ENCODE peak calls at places on chromosomes 7 and 10, in four cellular contexts. One of them, this sample, is unnamed.

GRCh38 chr10:47019546-47019945 is 108.3 kb downstream of the PTPN20 start:
- DNase-seq in CD8-positive, alpha-beta T cell: no peak
- DNase-seq in OCI-LY7: no peak
- DNase-seq in AG10803: no peak
- DNase-seq in this sample: no peak

GRCh38 chr10:116961305-116962251 is 43.4 kb downstream of the SHTN1 start:
- DNase-seq in CD8-positive, alpha-beta T cell: no peak
- DNase-seq in OCI-LY7: no peak
- DNase-seq in AG10803: no peak
- DNase-seq in this sample: no peak

GRCh38 chr10:90167174-90168064 is 466.0 kb downstream of the KIF20B start:
- DNase-seq in CD8-positive, alpha-beta T cell: no peak
- DNase-seq in OCI-LY7: no peak
- DNase-seq in AG10803: no peak
- DNase-seq in this sample: peak; percentile 45

GRCh38 chr10:71848325-71849277 is 2.5 kb downstream of the PSAP start:
- DNase-seq in CD8-positive, alpha-beta T cell: no peak
- DNase-seq in OCI-LY7: no peak
- DNase-seq in AG10803: no peak
- DNase-seq in this sample: peak; percentile 49

GRCh38 chr7:15326044-15326644 is 235.7 kb downstream of the AGMO start:
- DNase-seq in CD8-positive, alpha-beta T cell: no peak
- DNase-seq in OCI-LY7: peak; percentile 1
- DNase-seq in AG10803: peak; percentile 30
- DNase-seq in this sample: peak; percentile 50

GRCh38 chr10:96984512-96985225 is 152.6 kb downstream of the LCOR start:
- DNase-seq in CD8-positive, alpha-beta T cell: no peak
- DNase-seq in OCI-LY7: no peak
- DNase-seq in AG10803: no peak
- DNase-seq in this sample: peak; percentile 50

GRCh38 chr7:107580716-107581383 is 804 bp downstream of the BCAP29 start:
- DNase-seq in CD8-positive, alpha-beta T cell: no peak
- DNase-seq in OCI-LY7: no peak
- DNase-seq in AG10803: no peak
- DNase-seq in this sample: no peak

GRCh38 chr10:114408968-114409444 is 4.7 kb upstream of the AFAP1L2 start:
- DNase-seq in CD8-positive, alpha-beta T cell: no peak
- DNase-seq in OCI-LY7: no peak
- DNase-seq in AG10803: no peak
- DNase-seq in this sample: no peak

GRCh38 chr10:96124230-96125141 is 5.6 kb upstream of the ZNF518A start:
- DNase-seq in CD8-positive, alpha-beta T cell: no peak
- DNase-seq in OCI-LY7: peak; percentile 64
- DNase-seq in AG10803: peak; percentile 33
- DNase-seq in this sample: peak; percentile 31

GRCh38 chr7:107387077-107387476 is 82.8 kb upstream of the GPR22 start:
- DNase-seq in CD8-positive, alpha-beta T cell: no peak
- DNase-seq in OCI-LY7: no peak
- DNase-seq in AG10803: peak; percentile 16
- DNase-seq in this sample: peak; percentile 50

GRCh38 chr10:5697342-5697741 is 12.7 kb downstream of the TASOR2 start:
- DNase-seq in CD8-positive, alpha-beta T cell: no peak
- DNase-seq in OCI-LY7: no peak
- DNase-seq in AG10803: no peak
- DNase-seq in this sample: no peak

GRCh38 chr7:124856299-124856888 is 73.2 kb downstream of the POT1 start:
- DNase-seq in CD8-positive, alpha-beta T cell: no peak
- DNase-seq in OCI-LY7: peak; percentile 37
- DNase-seq in AG10803: peak; percentile 43
- DNase-seq in this sample: peak; percentile 59

GRCh38 chr7:96224682-96225081 is 97.2 kb downstream of the SLC25A13 start:
- DNase-seq in CD8-positive, alpha-beta T cell: no peak
- DNase-seq in OCI-LY7: no peak
- DNase-seq in AG10803: no peak
- DNase-seq in this sample: no peak

DNA sequence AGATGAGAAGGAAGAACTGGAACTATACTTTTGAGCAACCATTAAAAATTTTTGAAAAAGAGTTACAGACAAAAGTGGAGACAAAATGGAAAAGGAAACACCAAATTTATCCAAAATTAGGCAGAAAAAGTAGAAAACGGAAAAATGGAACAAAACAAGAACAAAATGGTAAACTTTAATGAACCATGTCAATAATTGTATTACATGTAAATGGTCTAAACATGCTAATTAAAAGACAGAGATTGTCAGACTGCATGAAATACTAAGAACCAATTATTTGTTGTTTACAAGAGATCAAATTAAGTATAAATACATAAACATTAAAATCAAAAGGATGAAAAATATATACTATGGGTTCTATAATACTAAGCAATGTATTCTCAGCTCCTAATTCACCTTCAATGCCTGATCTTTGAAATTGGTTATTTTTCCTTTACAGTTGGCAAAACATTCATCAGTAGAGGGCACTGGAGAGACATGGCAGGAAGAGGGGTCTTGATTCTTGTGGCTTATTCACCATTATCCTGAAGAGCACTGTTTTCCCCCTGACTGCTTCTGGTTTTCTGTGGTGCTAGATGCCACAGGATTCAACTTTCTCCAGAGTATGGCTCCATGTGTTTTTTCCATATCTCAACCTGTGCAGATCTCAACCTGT is 124.9 kb downstream of the ELFN1 start:
- DNase-seq in CD8-positive, alpha-beta T cell: no peak
- DNase-seq in OCI-LY7: peak; percentile 18
- DNase-seq in AG10803: no peak
- DNase-seq in this sample: no peak
- TF ChIP-seq CTCF in CD8-positive, alpha-beta T cell: no peak
- TF ChIP-seq CTCF in OCI-LY7: peak; percentile 69
- TF ChIP-seq CTCF in AG10803: no peak
- TF ChIP-seq CTCF in this sample: peak; percentile 24

GRCh38 chr10:79147306-79147705 is 78.5 kb downstream of the ZMIZ1 start:
- DNase-seq in CD8-positive, alpha-beta T cell: no peak
- DNase-seq in OCI-LY7: no peak
- DNase-seq in AG10803: no peak
- DNase-seq in this sample: no peak

GRCh38 chr10:79147796-79148451 is 79.2 kb downstream of the ZMIZ1 start:
- DNase-seq in CD8-positive, alpha-beta T cell: no peak
- DNase-seq in OCI-LY7: peak; percentile 19
- DNase-seq in AG10803: no peak
- DNase-seq in this sample: no peak

GRCh38 chr10:79145174-79145483 is 76.4 kb downstream of the ZMIZ1 start:
- DNase-seq in CD8-positive, alpha-beta T cell: no peak
- DNase-seq in OCI-LY7: no peak
- DNase-seq in AG10803: no peak
- DNase-seq in this sample: no peak

GRCh38 chr10:79145517-79146470 is 77.0 kb downstream of the ZMIZ1 start:
- DNase-seq in CD8-positive, alpha-beta T cell: no peak
- DNase-seq in OCI-LY7: no peak
- DNase-seq in AG10803: peak; percentile 56
- DNase-seq in this sample: no peak

GRCh38 chr10:79146611-79147130 is 77.9 kb downstream of the ZMIZ1 start:
- DNase-seq in CD8-positive, alpha-beta T cell: no peak
- DNase-seq in OCI-LY7: no peak
- DNase-seq in AG10803: peak; percentile 80
- DNase-seq in this sample: no peak
- TF ChIP-seq CTCF in CD8-positive, alpha-beta T cell: no peak
- TF ChIP-seq CTCF in OCI-LY7: no peak
- TF ChIP-seq CTCF in AG10803: peak; percentile 22
- TF ChIP-seq CTCF in this sample: no peak

GRCh38 chr7:36224916-36225858 is 72.1 kb downstream of the EEPD1 start:
- DNase-seq in CD8-positive, alpha-beta T cell: no peak
- DNase-seq in OCI-LY7: no peak
- DNase-seq in AG10803: peak; percentile 22
- DNase-seq in this sample: no peak

GRCh38 chr7:36226151-36226550 is 73.1 kb downstream of the EEPD1 start:
- DNase-seq in CD8-positive, alpha-beta T cell: no peak
- DNase-seq in OCI-LY7: no peak
- DNase-seq in AG10803: no peak
- DNase-seq in this sample: no peak

GRCh38 chr7:36228039-36228438 is 75.0 kb downstream of the EEPD1 start:
- DNase-seq in CD8-positive, alpha-beta T cell: no peak
- DNase-seq in OCI-LY7: no peak
- DNase-seq in AG10803: peak; percentile 35
- DNase-seq in this sample: no peak

GRCh38 chr7:36231406-36231805 is 78.4 kb downstream of the EEPD1 start:
- DNase-seq in CD8-positive, alpha-beta T cell: no peak
- DNase-seq in OCI-LY7: no peak
- DNase-seq in AG10803: no peak
- DNase-seq in this sample: no peak

DNA sequence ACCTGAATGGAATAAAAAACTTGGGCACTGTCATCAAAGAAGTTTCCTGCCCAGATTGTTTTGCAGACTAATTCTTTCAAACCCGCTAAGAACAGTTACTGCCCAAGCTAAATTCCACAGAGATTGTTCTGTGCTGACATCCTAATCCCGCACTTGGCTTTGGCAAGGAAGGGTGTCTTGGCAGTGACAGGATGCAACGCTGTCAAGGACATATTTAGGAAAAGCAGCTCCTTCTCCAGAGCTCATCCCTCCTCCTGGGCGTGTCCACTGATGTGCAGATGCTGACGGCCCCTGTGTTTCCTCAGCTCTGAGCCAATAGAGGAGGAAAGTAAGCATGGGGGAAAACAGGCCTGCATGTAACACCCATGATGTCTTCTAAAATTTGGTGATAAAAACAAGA is 74.2 kb downstream of the EEPD1 start:
- DNase-seq in CD8-positive, alpha-beta T cell: no peak
- DNase-seq in OCI-LY7: no peak
- DNase-seq in AG10803: peak; percentile 98
- DNase-seq in this sample: peak; percentile 22
- TF ChIP-seq CTCF in CD8-positive, alpha-beta T cell: no peak
- TF ChIP-seq CTCF in OCI-LY7: no peak
- TF ChIP-seq CTCF in AG10803: no peak
- TF ChIP-seq CTCF in this sample: no peak

DNA sequence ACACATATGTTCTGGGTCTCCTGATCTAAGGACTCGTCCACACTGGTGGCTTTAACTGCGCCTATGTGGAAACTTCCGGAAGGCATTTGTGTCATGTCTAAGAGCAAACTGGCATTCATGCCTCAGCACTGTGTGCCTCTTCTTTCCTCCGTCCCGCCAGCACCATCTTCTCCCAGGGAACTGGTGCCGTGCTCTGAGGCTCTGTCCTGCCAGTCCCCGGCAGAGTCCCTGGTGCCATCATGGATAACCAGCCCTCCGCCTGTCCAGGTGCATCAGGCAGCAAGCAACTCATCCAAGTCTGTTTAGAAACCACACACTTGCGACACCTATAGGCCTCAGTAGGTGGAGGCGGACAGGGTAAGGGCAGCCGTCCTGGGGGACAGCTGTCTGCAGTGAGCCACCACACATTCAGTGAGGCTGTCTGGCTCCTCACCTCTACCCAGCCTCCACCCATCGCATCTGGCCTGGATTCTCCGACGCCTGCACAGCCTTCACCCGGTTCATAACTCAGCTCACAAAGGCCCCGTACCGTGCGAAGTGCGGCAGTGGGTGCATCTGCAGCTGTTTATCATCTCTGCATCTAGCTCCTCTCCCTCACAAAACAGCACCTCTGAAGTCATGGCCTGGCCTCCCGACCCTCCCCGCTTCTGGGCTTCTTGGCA is 162.7 kb downstream of the DIP2C start:
- DNase-seq in CD8-positive, alpha-beta T cell: no peak
- DNase-seq in OCI-LY7: peak; percentile 87
- DNase-seq in AG10803: no peak
- DNase-seq in this sample: no peak
- TF ChIP-seq CTCF in CD8-positive, alpha-beta T cell: no peak
- TF ChIP-seq CTCF in OCI-LY7: peak; percentile 88
- TF ChIP-seq CTCF in AG10803: no peak
- TF ChIP-seq CTCF in this sample: peak; percentile 5

GRCh38 chr7:99459087-99459486 is 6.9 kb downstream of the ATP5MF start:
- DNase-seq in CD8-positive, alpha-beta T cell: no peak
- DNase-seq in OCI-LY7: peak; percentile 40
- DNase-seq in AG10803: peak; percentile 20
- DNase-seq in this sample: no peak
- TF ChIP-seq CTCF in CD8-positive, alpha-beta T cell: peak; percentile 22
- TF ChIP-seq CTCF in OCI-LY7: peak; percentile 67
- TF ChIP-seq CTCF in AG10803: peak; percentile 43
- TF ChIP-seq CTCF in this sample: peak; percentile 40

GRCh38 chr10:4046722-4047354 is 261.8 kb upstream of the KLF6 start:
- DNase-seq in CD8-positive, alpha-beta T cell: no peak
- DNase-seq in OCI-LY7: no peak
- DNase-seq in AG10803: no peak
- DNase-seq in this sample: no peak

GRCh38 chr10:4048245-4048864 is 263.3 kb upstream of the KLF6 start:
- DNase-seq in CD8-positive, alpha-beta T cell: no peak
- DNase-seq in OCI-LY7: no peak
- DNase-seq in AG10803: no peak
- DNase-seq in this sample: no peak

GRCh38 chr10:4051011-4051407 is 266.0 kb upstream of the KLF6 start:
- DNase-seq in CD8-positive, alpha-beta T cell: no peak
- DNase-seq in OCI-LY7: no peak
- DNase-seq in AG10803: peak; percentile 39
- DNase-seq in this sample: peak; percentile 25

GRCh38 chr10:4051408-4052151 is 266.6 kb upstream of the KLF6 start:
- DNase-seq in CD8-positive, alpha-beta T cell: no peak
- DNase-seq in OCI-LY7: no peak
- DNase-seq in AG10803: no peak
- DNase-seq in this sample: no peak

DNA sequence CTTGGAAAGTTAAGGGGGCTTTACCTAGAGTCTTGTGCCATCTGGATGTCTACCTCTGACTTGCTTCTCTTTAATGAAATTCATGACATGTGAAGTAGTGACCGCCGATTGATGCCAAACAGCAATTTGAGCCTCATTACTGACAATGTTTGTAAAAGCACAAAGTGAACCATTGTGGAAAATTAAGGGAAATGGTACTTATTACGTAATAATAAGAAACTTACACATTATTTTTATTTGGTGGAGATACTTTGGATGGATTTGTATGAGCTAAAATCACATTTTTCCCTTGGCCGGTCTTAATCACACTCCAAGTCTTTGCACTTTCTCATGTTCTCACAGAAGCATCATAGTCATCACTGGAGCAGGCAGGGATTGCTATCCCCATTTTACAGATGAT is 265.1 kb upstream of the KLF6 start:
- DNase-seq in CD8-positive, alpha-beta T cell: no peak
- DNase-seq in OCI-LY7: no peak
- DNase-seq in AG10803: no peak
- DNase-seq in this sample: no peak
- TF ChIP-seq CTCF in CD8-positive, alpha-beta T cell: no peak
- TF ChIP-seq CTCF in OCI-LY7: no peak
- TF ChIP-seq CTCF in AG10803: no peak
- TF ChIP-seq CTCF in this sample: no peak

This sample was measured in astrocyte of the spinal cord.